ENCODE peak calls at places on chromosomes 6 and 20, in five cellular contexts. S is MM.1S, E is WERI-Rb-1, Z is heart right ventricle, D is progenitor cell of endocrine pancreas. B is an unnamed sample.

GRCh38 chr6:138264372-138264880 is 46.1 kb upstream of the PBOV1 start:
- DNase-seq in S (no peak), E (no peak), Z (no peak), D (no peak), B (no peak)

GRCh38 chr20:10670521-10671220 is 3.1 kb downstream of the JAG1 start:
- DNase-seq in S (peak), E (peak), Z (peak), D (no peak), B (peak)

GRCh38 chr6:107830060-107830459 is 5.9 kb upstream of the SCML4 start:
- DNase-seq in S (no peak), E (no peak), Z (no peak), D (no peak), B (no peak)

GRCh38 chr6:155371230-155371629 is 56.9 kb upstream of the TFB1M start:
- DNase-seq in S (no peak), E (no peak), Z (no peak), D (no peak), B (no peak)

GRCh38 chr20:53224851-53225250 is 252.7 kb downstream of the TSHZ2 start:
- DNase-seq in S (no peak), E (no peak), Z (no peak), D (no peak), B (no peak)

GRCh38 chr6:55536579-55536978 is 42.4 kb downstream of the HMGCLL1 start:
- DNase-seq in S (no peak), E (no peak), Z (no peak), D (no peak), B (no peak)

GRCh38 chr6:89794324-89794723 is 25.3 kb downstream of the MDN1 start:
- DNase-seq in S (no peak), E (no peak), Z (no peak), D (no peak), B (no peak)

GRCh38 chr6:52641388-52641787 is 29.5 kb upstream of the TMEM14A start:
- DNase-seq in S (no peak), E (no peak), Z (no peak), D (no peak), B (no peak)

GRCh38 chr6:143112837-143113236 is 52.1 kb downstream of the AIG1 start:
- DNase-seq in S (no peak), E (no peak), Z (no peak), D (no peak), B (no peak)

GRCh38 chr6:24131751-24132150 is 5.7 kb downstream of the NRSN1 start:
- DNase-seq in S (no peak), E (no peak), Z (no peak), D (no peak), B (no peak)

GRCh38 chr20:25237610-25238318 is 10.1 kb upstream of the PYGB start:
- DNase-seq in S (no peak), E (no peak), Z (no peak), D (no peak), B (no peak)

GRCh38 chr6:21082091-21082490 is 511.5 kb upstream of the SOX4 start:
- DNase-seq in S (no peak), E (no peak), Z (no peak), D (no peak), B (no peak)

GRCh38 chr6:34656378-34657036 is 40.1 kb downstream of the ILRUN start:
- DNase-seq in S (peak), E (no peak), Z (peak), D (no peak), B (no peak)

GRCh38 chr20:58649288-58650180 is 1.5 kb upstream of the STX16 start:
- DNase-seq in S (no peak), E (no peak), Z (peak), D (no peak), B (peak)

GRCh38 chr6:20564269-20564668 is 30.0 kb downstream of the CDKAL1 start:
- DNase-seq in S (peak), E (no peak), Z (no peak), D (no peak), B (no peak)

DNA sequence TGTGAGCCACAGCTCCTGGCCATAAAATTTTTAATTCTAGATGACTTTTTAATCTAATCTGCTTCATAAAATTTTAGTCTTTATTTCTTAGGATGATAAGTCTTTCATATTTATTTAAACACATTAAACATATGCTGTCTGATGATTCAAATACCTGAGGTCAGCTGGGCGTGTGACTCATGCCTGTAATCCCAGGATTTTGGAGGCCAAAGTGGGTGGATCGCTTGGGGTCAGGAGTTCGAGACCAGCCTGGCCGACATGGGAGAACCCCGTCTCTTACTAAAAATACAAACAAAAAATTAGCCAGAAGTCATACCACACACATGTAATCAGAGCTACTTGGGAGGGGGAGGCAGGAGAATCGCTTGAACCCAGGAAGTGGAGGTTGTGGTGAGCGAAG is 53.1 kb downstream of the RBM24 start:
- DNase-seq in S (no peak), E (no peak), Z (no peak), D (no peak), B (no peak)
- TF ChIP-seq CTCF in S (no peak), E (no peak), Z (no peak), D (no peak), B (no peak)

GRCh38 chr6:1110164-1110563 is 201.7 kb upstream of the FOXQ1 start:
- DNase-seq in S (no peak), E (peak), Z (no peak), D (no peak), B (no peak)
- TF ChIP-seq CTCF in S (no peak), E (peak), Z (no peak), D (no peak), B (no peak)

GRCh38 chr6:126302191-126302590 is 37.7 kb upstream of the CENPW start:
- DNase-seq in S (no peak), E (no peak), Z (no peak), D (no peak), B (no peak)

GRCh38 chr6:126300735-126301134 is 39.2 kb upstream of the CENPW start:
- DNase-seq in S (peak), E (no peak), Z (no peak), D (no peak), B (no peak)

DNA sequence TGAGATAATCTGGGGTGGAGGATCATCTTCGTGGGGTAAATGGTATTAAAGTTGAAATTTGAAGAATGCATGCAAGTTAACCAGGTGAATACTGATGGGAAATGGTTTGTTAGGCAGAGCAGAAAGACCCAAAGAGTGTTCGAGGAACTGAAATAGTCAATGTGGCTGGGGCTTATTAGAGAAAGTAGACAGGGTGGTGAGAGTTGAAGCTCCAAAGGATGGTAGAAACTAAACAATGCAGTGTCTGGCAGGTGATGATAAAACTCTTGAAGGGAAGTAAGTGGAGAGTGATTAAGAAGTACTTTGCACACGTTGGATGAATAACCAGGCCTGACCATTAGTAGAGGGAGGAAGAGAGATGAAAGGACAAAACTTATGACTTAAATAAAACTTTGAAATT is 39.8 kb upstream of the CENPW start:
- DNase-seq in S (no peak), E (no peak), Z (no peak), D (no peak), B (no peak)
- TF ChIP-seq CTCF in S (no peak), E (no peak), Z (no peak), D (no peak), B (no peak)

DNA sequence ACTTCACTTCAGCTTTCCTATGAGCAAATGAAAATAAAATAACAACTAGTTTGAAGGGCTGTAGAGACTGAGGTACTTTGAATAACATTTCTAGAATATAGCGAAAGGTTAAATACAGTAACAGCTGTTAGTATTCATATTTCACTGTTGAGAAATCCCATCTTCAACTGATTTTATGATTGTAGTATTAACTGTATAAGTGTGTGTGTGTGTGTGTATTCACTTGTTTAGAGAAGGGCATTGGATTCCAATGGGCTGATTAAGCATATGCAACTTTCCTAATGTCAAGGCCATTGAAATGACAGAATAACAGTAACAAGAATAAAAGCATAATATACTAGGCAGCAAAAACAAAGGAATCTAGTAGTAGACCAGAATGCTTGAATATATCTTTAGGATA is 957.5 kb upstream of the EPHA7 start:
- DNase-seq in S (no peak), E (no peak), Z (no peak), D (no peak), B (no peak)
- TF ChIP-seq CTCF in S (no peak), E (no peak), Z (no peak), D (no peak), B (no peak)

DNA sequence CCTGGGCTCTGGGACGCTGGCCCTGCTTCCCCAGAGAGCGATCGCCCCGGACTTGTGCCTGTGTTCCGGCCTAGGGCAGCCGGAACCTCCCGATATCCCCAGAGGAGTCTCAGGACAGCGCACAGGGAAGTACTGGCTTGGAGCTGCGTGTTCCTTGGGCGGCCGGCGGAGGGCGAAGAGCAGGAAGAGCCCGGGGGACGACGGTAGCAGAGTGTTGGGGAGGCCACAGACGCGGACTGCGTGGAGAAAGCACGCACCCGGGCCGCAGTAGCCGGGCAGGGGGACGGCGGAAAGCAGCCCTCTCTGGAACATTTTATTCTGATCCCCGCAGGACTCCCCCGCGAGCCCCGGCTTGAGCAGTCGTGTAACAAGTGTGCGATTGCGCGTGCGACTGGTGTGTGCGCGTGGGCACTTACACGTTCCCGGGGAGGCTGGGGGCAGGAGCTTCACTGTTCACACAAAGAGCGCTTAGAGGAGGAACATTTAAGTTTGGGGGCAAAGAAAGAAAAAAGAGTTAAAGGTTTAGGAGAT is 36.1 kb downstream of the NCR2 start:
- DNase-seq in S (no peak), E (peak), Z (peak), D (peak), B (peak)
- TF ChIP-seq CTCF in S (no peak), E (peak), Z (no peak), D (peak), B (no peak)

DNA sequence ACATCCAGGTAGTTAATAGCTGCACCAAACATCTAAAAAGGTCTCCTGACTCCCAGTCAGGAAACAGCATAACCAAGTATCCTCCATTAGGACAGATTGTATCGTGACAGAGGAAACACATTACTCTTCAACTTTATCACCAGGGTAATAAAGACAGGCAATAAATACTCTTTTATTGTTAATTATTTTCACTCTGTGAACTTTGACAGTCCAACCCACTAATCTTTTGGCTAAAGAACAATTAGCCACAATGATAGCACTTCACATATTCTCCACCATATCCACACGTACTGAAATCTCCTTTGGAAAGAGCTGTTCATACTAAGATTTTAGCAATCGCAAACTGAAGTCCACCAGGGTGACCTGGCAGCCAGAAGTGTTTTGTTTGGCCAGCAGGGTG is 46.4 kb downstream of the ARHGAP18 start:
- DNase-seq in S (no peak), E (no peak), Z (no peak), D (no peak), B (no peak)
- TF ChIP-seq CTCF in S (no peak), E (no peak), Z (no peak), D (peak), B (no peak)

GRCh38 chr6:31700716-31701401 is 2.3 kb downstream of the ABHD16A start:
- DNase-seq in S (no peak), E (no peak), Z (no peak), D (no peak), B (no peak)

GRCh38 chr6:31702421-31702818 is 704 bp downstream of the ABHD16A start:
- DNase-seq in S (no peak), E (no peak), Z (no peak), D (no peak), B (no peak)

GRCh38 chr6:31701666-31702420 is 1.3 kb downstream of the ABHD16A start:
- DNase-seq in S (no peak), E (no peak), Z (peak), D (no peak), B (no peak)

GRCh38 chr6:31706599-31706998 is at the start of gene LY6G6F:
- DNase-seq in S (no peak), E (no peak), Z (no peak), D (no peak), B (no peak)

GRCh38 chr6:31702819-31703716 is at the start of gene ABHD16A:
- DNase-seq in S (peak), E (peak), Z (peak), D (peak), B (peak)
- TF ChIP-seq CTCF in S (no peak), E (no peak), Z (no peak), D (no peak), B (no peak)

GRCh38 chr20:57390604-57391438 is at the start of gene RBM38:
- DNase-seq in S (peak), E (peak), Z (peak), D (peak), B (peak)

GRCh38 chr20:57387463-57387862 is 3.7 kb upstream of the RBM38 start:
- DNase-seq in S (peak), E (no peak), Z (no peak), D (no peak), B (no peak)

GRCh38 chr20:57389695-57390603 is 1.2 kb upstream of the RBM38 start:
- DNase-seq in S (no peak), E (no peak), Z (no peak), D (no peak), B (peak)

GRCh38 chr20:57387945-57388351 is 3.2 kb upstream of the RBM38 start:
- DNase-seq in S (peak), E (no peak), Z (no peak), D (no peak), B (no peak)

GRCh38 chr20:57388953-57389694 is 2.1 kb upstream of the RBM38 start:
- DNase-seq in S (peak), E (no peak), Z (peak), D (peak), B (peak)
- TF ChIP-seq CTCF in S (peak), E (no peak), Z (no peak), D (peak), B (no peak)

GRCh38 chr6:157981395-157982296 is at the start of gene SYNJ2:
- DNase-seq in S (peak), E (peak), Z (peak), D (peak), B (peak)
- TF ChIP-seq CTCF in S (peak), E (peak), Z (peak), D (peak), B (peak)

GRCh38 chr6:4912559-4912958 is 91.3 kb downstream of the RPP40 start:
- DNase-seq in S (no peak), E (no peak), Z (no peak), D (no peak), B (no peak)

GRCh38 chr6:4916954-4917561 is 86.8 kb downstream of the RPP40 start:
- DNase-seq in S (no peak), E (no peak), Z (no peak), D (no peak), B (no peak)

GRCh38 chr6:4910060-4910746 is 93.6 kb downstream of the RPP40 start:
- DNase-seq in S (no peak), E (no peak), Z (no peak), D (no peak), B (no peak)

GRCh38 chr6:4914412-4915159 is 89.3 kb downstream of the RPP40 start:
- DNase-seq in S (no peak), E (no peak), Z (no peak), D (no peak), B (no peak)

DNA sequence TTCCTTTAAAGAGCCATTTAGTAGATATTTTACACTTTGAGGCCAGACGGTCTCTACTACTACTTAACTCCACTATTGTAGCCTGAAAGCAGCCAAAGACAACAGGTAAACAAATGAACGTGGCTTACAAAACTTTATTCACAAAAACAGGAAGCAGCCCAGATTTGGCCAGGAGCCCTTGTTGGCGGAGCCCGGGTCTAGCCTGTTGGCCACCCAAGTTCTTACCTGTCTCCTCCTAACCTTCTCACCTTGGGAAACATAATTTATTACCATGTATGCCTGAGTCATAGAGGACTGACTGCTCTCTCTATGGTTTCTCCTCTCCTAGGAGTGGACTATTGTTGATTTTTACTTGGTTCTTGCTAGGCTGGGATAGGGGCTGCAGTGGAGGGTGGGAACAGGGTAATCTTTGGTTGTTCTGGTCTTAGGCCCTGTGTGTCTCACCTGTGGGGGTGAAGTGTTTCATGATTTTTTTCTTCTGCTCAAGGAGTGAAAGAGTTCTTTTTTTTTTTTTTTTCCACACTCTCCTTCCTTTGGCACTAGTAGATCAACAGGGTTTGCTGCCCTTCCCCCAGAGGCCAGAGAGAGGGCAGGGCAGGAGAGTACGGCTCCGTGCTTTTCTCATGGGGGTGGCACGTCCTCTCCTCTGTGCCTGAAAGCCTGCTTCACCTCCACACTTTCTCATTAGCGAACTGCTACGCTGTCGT is 90.0 kb downstream of the RPP40 start:
- DNase-seq in S (no peak), E (no peak), Z (no peak), D (no peak), B (no peak)
- TF ChIP-seq CTCF in S (no peak), E (no peak), Z (no peak), D (no peak), B (no peak)